ENCODE peak calls at places on chromosomes 2 and 18, in ten cellular contexts. One of them, this sample, is unnamed. For H3K36me3, the result is how much of the 10 kb centered on the place peaks cover.

GRCh38 chr18:21739604-21740473 is 753 bp upstream of the MIB1 start:
- DNase-seq in testis: peak
- DNase-seq in CD8-positive, alpha-beta T cell: no peak
- DNase-seq in left ventricle myocardium inferior: no peak
- DNase-seq in psoas muscle: no peak
- DNase-seq in heart left ventricle: no peak
- DNase-seq in esophagus squamous epithelium: no peak
- DNase-seq in pancreas: peak
- DNase-seq in endodermal cell: peak
- DNase-seq in hepatocyte: no peak
- DNase-seq in this sample: no peak

GRCh38 chr2:163953390-163953907 is 217.6 kb upstream of the FIGN start:
- DNase-seq in testis: no peak
- DNase-seq in CD8-positive, alpha-beta T cell: no peak
- DNase-seq in left ventricle myocardium inferior: no peak
- DNase-seq in psoas muscle: no peak
- DNase-seq in heart left ventricle: no peak
- DNase-seq in esophagus squamous epithelium: no peak
- DNase-seq in pancreas: no peak
- DNase-seq in endodermal cell: no peak
- DNase-seq in hepatocyte: no peak
- DNase-seq in this sample: peak

GRCh38 chr2:232229296-232229916 is 149.1 kb upstream of the ALPP start:
- DNase-seq in testis: peak
- DNase-seq in CD8-positive, alpha-beta T cell: no peak
- DNase-seq in left ventricle myocardium inferior: peak
- DNase-seq in psoas muscle: no peak
- DNase-seq in heart left ventricle: no peak
- DNase-seq in esophagus squamous epithelium: no peak
- DNase-seq in pancreas: peak
- DNase-seq in endodermal cell: peak
- DNase-seq in hepatocyte: peak
- DNase-seq in this sample: peak

GRCh38 chr2:17515652-17516051 is 2.6 kb downstream of the RAD51AP2 start:
- DNase-seq in testis: no peak
- DNase-seq in CD8-positive, alpha-beta T cell: no peak
- DNase-seq in left ventricle myocardium inferior: no peak
- DNase-seq in psoas muscle: no peak
- DNase-seq in heart left ventricle: no peak
- DNase-seq in esophagus squamous epithelium: no peak
- DNase-seq in pancreas: no peak
- DNase-seq in endodermal cell: no peak
- DNase-seq in hepatocyte: no peak
- DNase-seq in this sample: no peak

GRCh38 chr2:17387591-17387990 is 130.6 kb downstream of the RAD51AP2 start:
- DNase-seq in testis: no peak
- DNase-seq in CD8-positive, alpha-beta T cell: no peak
- DNase-seq in left ventricle myocardium inferior: no peak
- DNase-seq in psoas muscle: no peak
- DNase-seq in heart left ventricle: no peak
- DNase-seq in esophagus squamous epithelium: no peak
- DNase-seq in pancreas: no peak
- DNase-seq in endodermal cell: no peak
- DNase-seq in hepatocyte: no peak
- DNase-seq in this sample: peak

GRCh38 chr2:30262716-30263309 is 31.5 kb downstream of the LBH start:
- DNase-seq in testis: no peak
- DNase-seq in CD8-positive, alpha-beta T cell: no peak
- DNase-seq in left ventricle myocardium inferior: no peak
- DNase-seq in psoas muscle: no peak
- DNase-seq in heart left ventricle: no peak
- DNase-seq in esophagus squamous epithelium: no peak
- DNase-seq in pancreas: no peak
- DNase-seq in endodermal cell: peak
- DNase-seq in hepatocyte: no peak
- DNase-seq in this sample: no peak

GRCh38 chr2:142291964-142292363 is 161.1 kb upstream of the LRP1B start:
- DNase-seq in testis: no peak
- DNase-seq in CD8-positive, alpha-beta T cell: no peak
- DNase-seq in left ventricle myocardium inferior: no peak
- DNase-seq in psoas muscle: no peak
- DNase-seq in heart left ventricle: no peak
- DNase-seq in esophagus squamous epithelium: no peak
- DNase-seq in pancreas: no peak
- DNase-seq in endodermal cell: no peak
- DNase-seq in hepatocyte: no peak
- DNase-seq in this sample: peak

GRCh38 chr18:72086421-72086820 is 457.7 kb downstream of the CBLN2 start:
- DNase-seq in testis: no peak
- DNase-seq in CD8-positive, alpha-beta T cell: no peak
- DNase-seq in left ventricle myocardium inferior: no peak
- DNase-seq in psoas muscle: no peak
- DNase-seq in heart left ventricle: no peak
- DNase-seq in esophagus squamous epithelium: no peak
- DNase-seq in pancreas: no peak
- DNase-seq in endodermal cell: no peak
- DNase-seq in hepatocyte: peak
- DNase-seq in this sample: peak

GRCh38 chr2:234535359-234535758 is 38.5 kb upstream of the ARL4C start:
- DNase-seq in testis: no peak
- DNase-seq in CD8-positive, alpha-beta T cell: no peak
- DNase-seq in left ventricle myocardium inferior: no peak
- DNase-seq in psoas muscle: no peak
- DNase-seq in heart left ventricle: no peak
- DNase-seq in esophagus squamous epithelium: no peak
- DNase-seq in pancreas: no peak
- DNase-seq in endodermal cell: no peak
- DNase-seq in hepatocyte: no peak
- DNase-seq in this sample: no peak

GRCh38 chr2:13669607-13670006 is 952.9 kb downstream of the TRIB2 start:
- DNase-seq in testis: no peak
- DNase-seq in CD8-positive, alpha-beta T cell: no peak
- DNase-seq in left ventricle myocardium inferior: no peak
- DNase-seq in psoas muscle: no peak
- DNase-seq in heart left ventricle: no peak
- DNase-seq in esophagus squamous epithelium: no peak
- DNase-seq in pancreas: no peak
- DNase-seq in endodermal cell: no peak
- DNase-seq in hepatocyte: no peak
- DNase-seq in this sample: peak

GRCh38 chr2:159137511-159138101 is 148.9 kb downstream of the WDSUB1 start:
- DNase-seq in testis: no peak
- DNase-seq in CD8-positive, alpha-beta T cell: no peak
- DNase-seq in left ventricle myocardium inferior: no peak
- DNase-seq in psoas muscle: no peak
- DNase-seq in heart left ventricle: no peak
- DNase-seq in esophagus squamous epithelium: no peak
- DNase-seq in pancreas: no peak
- DNase-seq in endodermal cell: no peak
- DNase-seq in hepatocyte: no peak
- DNase-seq in this sample: no peak

GRCh38 chr18:78814321-78814720 is 165.3 kb upstream of the SALL3 start:
- DNase-seq in testis: no peak
- DNase-seq in CD8-positive, alpha-beta T cell: no peak
- DNase-seq in left ventricle myocardium inferior: no peak
- DNase-seq in psoas muscle: no peak
- DNase-seq in heart left ventricle: no peak
- DNase-seq in esophagus squamous epithelium: no peak
- DNase-seq in pancreas: no peak
- DNase-seq in endodermal cell: no peak
- DNase-seq in hepatocyte: peak
- DNase-seq in this sample: no peak

GRCh38 chr18:78812067-78812466 is 167.6 kb upstream of the SALL3 start:
- DNase-seq in testis: no peak
- DNase-seq in CD8-positive, alpha-beta T cell: no peak
- DNase-seq in left ventricle myocardium inferior: no peak
- DNase-seq in psoas muscle: no peak
- DNase-seq in heart left ventricle: no peak
- DNase-seq in esophagus squamous epithelium: no peak
- DNase-seq in pancreas: no peak
- DNase-seq in endodermal cell: no peak
- DNase-seq in hepatocyte: no peak
- DNase-seq in this sample: no peak

GRCh38 chr18:78814766-78815165 is 164.9 kb upstream of the SALL3 start:
- DNase-seq in testis: no peak
- DNase-seq in CD8-positive, alpha-beta T cell: no peak
- DNase-seq in left ventricle myocardium inferior: no peak
- DNase-seq in psoas muscle: no peak
- DNase-seq in heart left ventricle: no peak
- DNase-seq in esophagus squamous epithelium: no peak
- DNase-seq in pancreas: no peak
- DNase-seq in endodermal cell: no peak
- DNase-seq in hepatocyte: no peak
- DNase-seq in this sample: no peak

GRCh38 chr18:78813156-78813555 is 166.5 kb upstream of the SALL3 start:
- DNase-seq in testis: no peak
- DNase-seq in CD8-positive, alpha-beta T cell: no peak
- DNase-seq in left ventricle myocardium inferior: no peak
- DNase-seq in psoas muscle: no peak
- DNase-seq in heart left ventricle: no peak
- DNase-seq in esophagus squamous epithelium: no peak
- DNase-seq in pancreas: no peak
- DNase-seq in endodermal cell: peak
- DNase-seq in hepatocyte: no peak
- DNase-seq in this sample: no peak

DNA sequence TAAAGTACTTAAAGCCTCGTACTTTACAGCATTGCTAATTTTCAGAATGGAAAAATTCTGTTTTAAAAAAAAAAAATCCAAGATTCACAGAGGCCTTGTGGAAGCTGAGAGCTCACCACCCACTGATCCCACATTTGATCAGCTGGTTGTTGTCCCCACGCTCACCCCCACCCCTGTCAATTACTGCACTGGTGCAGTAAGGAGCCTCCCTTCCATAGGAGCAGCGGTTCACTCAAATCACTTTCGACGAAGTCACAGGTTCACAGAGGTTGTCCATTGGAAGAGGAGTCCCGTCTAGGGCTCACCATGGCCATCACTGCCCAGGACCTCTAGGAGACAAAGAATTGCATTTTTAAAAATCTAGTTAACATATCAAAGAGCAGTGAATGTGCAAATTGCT is 165.7 kb upstream of the SALL3 start:
- DNase-seq in testis: no peak
- DNase-seq in CD8-positive, alpha-beta T cell: no peak
- DNase-seq in left ventricle myocardium inferior: no peak
- DNase-seq in psoas muscle: no peak
- DNase-seq in heart left ventricle: no peak
- DNase-seq in esophagus squamous epithelium: no peak
- DNase-seq in pancreas: no peak
- DNase-seq in endodermal cell: no peak
- DNase-seq in hepatocyte: no peak
- DNase-seq in this sample: no peak
- H3K4me3 ChIP-seq in testis: no peak
- H3K4me3 ChIP-seq in CD8-positive, alpha-beta T cell: no peak
- H3K4me3 ChIP-seq in left ventricle myocardium inferior: no peak
- H3K4me3 ChIP-seq in psoas muscle: no peak
- H3K4me3 ChIP-seq in heart left ventricle: no peak
- H3K4me3 ChIP-seq in esophagus squamous epithelium: no peak
- H3K4me3 ChIP-seq in pancreas: no peak
- H3K4me3 ChIP-seq in endodermal cell: no peak
- H3K4me3 ChIP-seq in hepatocyte: no peak
- H3K4me3 ChIP-seq in this sample: no peak

GRCh38 chr2:26382534-26382933 is 19.2 kb upstream of the DRC1 start:
- DNase-seq in testis: no peak
- DNase-seq in CD8-positive, alpha-beta T cell: no peak
- DNase-seq in left ventricle myocardium inferior: no peak
- DNase-seq in psoas muscle: no peak
- DNase-seq in heart left ventricle: no peak
- DNase-seq in esophagus squamous epithelium: no peak
- DNase-seq in pancreas: no peak
- DNase-seq in endodermal cell: no peak
- DNase-seq in hepatocyte: no peak
- DNase-seq in this sample: no peak

GRCh38 chr2:26380281-26380680 is 21.4 kb upstream of the DRC1 start:
- DNase-seq in testis: no peak
- DNase-seq in CD8-positive, alpha-beta T cell: no peak
- DNase-seq in left ventricle myocardium inferior: no peak
- DNase-seq in psoas muscle: no peak
- DNase-seq in heart left ventricle: no peak
- DNase-seq in esophagus squamous epithelium: no peak
- DNase-seq in pancreas: no peak
- DNase-seq in endodermal cell: no peak
- DNase-seq in hepatocyte: no peak
- DNase-seq in this sample: no peak

GRCh38 chr2:26384597-26384996 is 17.1 kb upstream of the DRC1 start:
- DNase-seq in testis: no peak
- DNase-seq in CD8-positive, alpha-beta T cell: no peak
- DNase-seq in left ventricle myocardium inferior: no peak
- DNase-seq in psoas muscle: no peak
- DNase-seq in heart left ventricle: no peak
- DNase-seq in esophagus squamous epithelium: no peak
- DNase-seq in pancreas: no peak
- DNase-seq in endodermal cell: no peak
- DNase-seq in hepatocyte: no peak
- DNase-seq in this sample: no peak

GRCh38 chr2:26384183-26384582 is 17.5 kb upstream of the DRC1 start:
- DNase-seq in testis: no peak
- DNase-seq in CD8-positive, alpha-beta T cell: no peak
- DNase-seq in left ventricle myocardium inferior: no peak
- DNase-seq in psoas muscle: no peak
- DNase-seq in heart left ventricle: no peak
- DNase-seq in esophagus squamous epithelium: no peak
- DNase-seq in pancreas: no peak
- DNase-seq in endodermal cell: no peak
- DNase-seq in hepatocyte: no peak
- DNase-seq in this sample: peak
- H3K36me3 ChIP-seq in testis: under half
- H3K36me3 ChIP-seq in CD8-positive, alpha-beta T cell: under half
- H3K36me3 ChIP-seq in left ventricle myocardium inferior: under half
- H3K36me3 ChIP-seq in psoas muscle: under half
- H3K36me3 ChIP-seq in heart left ventricle: under half
- H3K36me3 ChIP-seq in esophagus squamous epithelium: half or more
- H3K36me3 ChIP-seq in pancreas: under half
- H3K36me3 ChIP-seq in endodermal cell: half or more
- H3K36me3 ChIP-seq in hepatocyte: under half
- H3K36me3 ChIP-seq in this sample: under half

GRCh38 chr2:178069551-178069950 is 3.0 kb downstream of the PDE11A start:
- DNase-seq in testis: no peak
- DNase-seq in CD8-positive, alpha-beta T cell: no peak
- DNase-seq in left ventricle myocardium inferior: no peak
- DNase-seq in psoas muscle: no peak
- DNase-seq in heart left ventricle: no peak
- DNase-seq in esophagus squamous epithelium: no peak
- DNase-seq in pancreas: no peak
- DNase-seq in endodermal cell: no peak
- DNase-seq in hepatocyte: no peak
- DNase-seq in this sample: no peak
- TF ChIP-seq CTCF in testis: no peak
- TF ChIP-seq CTCF in CD8-positive, alpha-beta T cell: no peak
- TF ChIP-seq CTCF in left ventricle myocardium inferior: peak
- TF ChIP-seq CTCF in psoas muscle: no peak
- TF ChIP-seq CTCF in heart left ventricle: no peak
- TF ChIP-seq CTCF in esophagus squamous epithelium: no peak
- TF ChIP-seq CTCF in pancreas: no peak
- TF ChIP-seq CTCF in endodermal cell: peak
- TF ChIP-seq CTCF in hepatocyte: peak
- TF ChIP-seq CTCF in this sample: no peak

DNA sequence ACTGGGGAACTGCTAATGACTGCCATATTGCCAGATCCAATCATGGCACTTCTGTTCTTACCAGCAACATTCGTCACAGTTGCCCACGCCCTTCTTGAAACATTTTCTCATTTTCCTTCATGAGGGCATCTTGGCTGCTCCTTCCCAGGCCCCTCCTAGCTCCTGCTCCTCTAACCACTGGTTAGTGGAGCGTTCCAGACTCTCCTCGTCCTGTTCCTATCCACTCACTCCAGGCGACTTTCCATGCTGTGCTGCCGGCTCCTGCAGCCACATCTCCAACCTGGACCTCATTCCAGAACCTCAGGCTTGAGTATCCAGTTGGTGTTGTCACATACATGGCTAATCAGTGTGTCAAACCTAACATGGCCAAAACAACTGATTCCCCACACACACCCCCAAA is 1.3 kb upstream of the ADI1 start:
- DNase-seq in testis: no peak
- DNase-seq in CD8-positive, alpha-beta T cell: no peak
- DNase-seq in left ventricle myocardium inferior: no peak
- DNase-seq in psoas muscle: no peak
- DNase-seq in heart left ventricle: no peak
- DNase-seq in esophagus squamous epithelium: no peak
- DNase-seq in pancreas: no peak
- DNase-seq in endodermal cell: no peak
- DNase-seq in hepatocyte: no peak
- DNase-seq in this sample: no peak
- H3K4me3 ChIP-seq in testis: no peak
- H3K4me3 ChIP-seq in CD8-positive, alpha-beta T cell: peak
- H3K4me3 ChIP-seq in left ventricle myocardium inferior: no peak
- H3K4me3 ChIP-seq in psoas muscle: peak
- H3K4me3 ChIP-seq in heart left ventricle: no peak
- H3K4me3 ChIP-seq in esophagus squamous epithelium: no peak
- H3K4me3 ChIP-seq in pancreas: no peak
- H3K4me3 ChIP-seq in endodermal cell: peak
- H3K4me3 ChIP-seq in hepatocyte: no peak
- H3K4me3 ChIP-seq in this sample: no peak

This sample was measured in bronchial epithelial cell.